ENCODE peak calls at places on chromosomes 4 and X, in seven cellular contexts. W, J, A, K, H, T and O are unnamed samples.

GRCh38 chr4:183903021-183903760 is 1.9 kb upstream of the STOX2 start:
- DNase-seq in W (no peak), J (no peak), A (no peak), K (no peak), H (no peak), T (no peak), O (no peak)

GRCh38 chr4:111040904-111041303 is 418.0 kb upstream of the PITX2 start:
- DNase-seq in W (no peak), J (no peak), A (no peak), K (no peak), H (no peak), T (no peak), O (no peak)

GRCh38 chrX:16526003-16526402 is 124.0 kb upstream of the S100G start:
- DNase-seq in W (no peak), J (no peak), A (no peak), K (no peak), H (no peak), T (no peak), O (no peak)

GRCh38 chrX:47499291-47499690 is 16.3 kb upstream of the ZNF41 start:
- DNase-seq in W (no peak), J (no peak), A (no peak), K (no peak), H (no peak), T (peak), O (no peak)

GRCh38 chr4:28443786-28444412 is 1583.3 kb downstream of the STIM2 start:
- DNase-seq in W (no peak), J (no peak), A (no peak), K (no peak), H (peak), T (peak), O (no peak)

GRCh38 chrX:53716328-53717088 is 30.0 kb upstream of the HUWE1 start:
- DNase-seq in W (no peak), J (no peak), A (peak), K (peak), H (no peak), T (peak), O (no peak)

GRCh38 chr4:161936625-161937133 is 227.1 kb downstream of the FSTL5 start:
- DNase-seq in W (no peak), J (no peak), A (no peak), K (no peak), H (no peak), T (peak), O (no peak)

GRCh38 chr4:92334716-92335350 is 31.1 kb downstream of the GRID2 start:
- DNase-seq in W (peak), J (no peak), A (no peak), K (no peak), H (no peak), T (no peak), O (no peak)

GRCh38 chrX:41759817-41760216 is 35.8 kb downstream of the GPR82 start:
- DNase-seq in W (no peak), J (no peak), A (peak), K (no peak), H (no peak), T (peak), O (peak)

GRCh38 chr4:105765690-105766407 is 57.3 kb downstream of the GSTCD start:
- DNase-seq in W (peak), J (no peak), A (no peak), K (no peak), H (no peak), T (peak), O (no peak)

GRCh38 chr4:83552924-83553323 is 17.0 kb downstream of the GPAT3 start:
- DNase-seq in W (no peak), J (no peak), A (no peak), K (no peak), H (no peak), T (peak), O (no peak)

GRCh38 chrX:11427082-11428033 is 134.1 kb downstream of the AMELX start:
- DNase-seq in W (peak), J (no peak), A (peak), K (no peak), H (peak), T (peak), O (peak)

GRCh38 chr4:17068885-17069284 is 170.4 kb upstream of the LDB2 start:
- DNase-seq in W (no peak), J (no peak), A (no peak), K (no peak), H (no peak), T (no peak), O (no peak)

GRCh38 chr4:37976991-37977470 is 16.8 kb downstream of the PTTG2 start:
- DNase-seq in W (peak), J (peak), A (peak), K (peak), H (peak), T (peak), O (peak)

GRCh38 chrX:40172169-40172979 is 74.6 kb upstream of the BCOR start:
- DNase-seq in W (peak), J (no peak), A (peak), K (no peak), H (peak), T (peak), O (no peak)

GRCh38 chr4:10164877-10165283 is 48.3 kb upstream of the WDR1 start:
- DNase-seq in W (no peak), J (no peak), A (peak), K (no peak), H (no peak), T (peak), O (peak)

GRCh38 chrX:134520860-134521390 is 61.0 kb downstream of the HPRT1 start:
- DNase-seq in W (peak), J (no peak), A (no peak), K (no peak), H (no peak), T (peak), O (peak)

GRCh38 chr4:8699479-8700145 is 107.0 kb downstream of the CPZ start:
- DNase-seq in W (no peak), J (no peak), A (no peak), K (no peak), H (no peak), T (no peak), O (no peak)

GRCh38 chr4:42119916-42120315 is 32.5 kb downstream of the BEND4 start:
- DNase-seq in W (no peak), J (no peak), A (no peak), K (no peak), H (no peak), T (no peak), O (no peak)

GRCh38 chrX:155888139-155888538 is 7.0 kb downstream of the VAMP7 start:
- DNase-seq in W (no peak), J (no peak), A (no peak), K (no peak), H (no peak), T (peak), O (no peak)

GRCh38 chr4:122960298-122960985 is 38.0 kb upstream of the NUDT6 start:
- DNase-seq in W (no peak), J (no peak), A (no peak), K (no peak), H (no peak), T (no peak), O (no peak)

GRCh38 chrX:135454816-135455215 is 33.1 kb downstream of the SMIM10L2A start:
- DNase-seq in W (peak), J (no peak), A (no peak), K (no peak), H (no peak), T (no peak), O (no peak)

GRCh38 chr4:86243750-86244149 is 116.1 kb downstream of the MAPK10 start:
- DNase-seq in W (no peak), J (no peak), A (no peak), K (no peak), H (no peak), T (peak), O (no peak)

GRCh38 chr4:64756016-64756415 is 346.8 kb upstream of the TECRL start:
- DNase-seq in W (no peak), J (no peak), A (no peak), K (no peak), H (no peak), T (peak), O (no peak)

GRCh38 chr4:77196866-77197265 is 39.9 kb downstream of the CCNG2 start:
- DNase-seq in W (no peak), J (no peak), A (peak), K (no peak), H (no peak), T (no peak), O (peak)

GRCh38 chr4:137310156-137310555 is 222.1 kb downstream of the PCDH18 start:
- DNase-seq in W (no peak), J (no peak), A (no peak), K (no peak), H (no peak), T (no peak), O (no peak)

GRCh38 chr4:150769235-150769634 is 187.3 kb downstream of the MAB21L2 start:
- DNase-seq in W (no peak), J (no peak), A (no peak), K (no peak), H (no peak), T (peak), O (no peak)

GRCh38 chrX:107710617-107711391 is 64.8 kb downstream of the TSC22D3 start:
- DNase-seq in W (peak), J (peak), A (peak), K (peak), H (no peak), T (peak), O (peak)

GRCh38 chr4:119493419-119493818 is 135.2 kb downstream of the PDE5A start:
- DNase-seq in W (no peak), J (no peak), A (no peak), K (no peak), H (no peak), T (peak), O (no peak)
- TF ChIP-seq CTCF in W (peak), J (peak), A (no peak), K (no peak), H (no peak), T (peak), O (no peak)

GRCh38 chr4:168028568-168028967 is 63.8 kb upstream of the ANXA10 start:
- DNase-seq in W (no peak), J (no peak), A (no peak), K (no peak), H (no peak), T (peak), O (no peak)
- TF ChIP-seq CTCF in W (no peak), J (no peak), A (no peak), K (no peak), H (no peak), T (peak), O (no peak)

GRCh38 chr4:120671538-120671937 is 251.0 kb downstream of the PRDM5 start:
- DNase-seq in W (no peak), J (no peak), A (no peak), K (no peak), H (no peak), T (no peak), O (no peak)

GRCh38 chr4:120673696-120674095 is 248.8 kb downstream of the PRDM5 start:
- DNase-seq in W (no peak), J (no peak), A (no peak), K (no peak), H (no peak), T (no peak), O (no peak)

GRCh38 chr4:120667102-120667501 is 255.4 kb downstream of the PRDM5 start:
- DNase-seq in W (no peak), J (no peak), A (no peak), K (no peak), H (no peak), T (no peak), O (no peak)

GRCh38 chr4:120672558-120673147 is 249.9 kb downstream of the PRDM5 start:
- DNase-seq in W (no peak), J (no peak), A (no peak), K (no peak), H (no peak), T (no peak), O (no peak)
- TF ChIP-seq CTCF in W (no peak), J (no peak), A (no peak), K (no peak), H (no peak), T (no peak), O (no peak)

DNA sequence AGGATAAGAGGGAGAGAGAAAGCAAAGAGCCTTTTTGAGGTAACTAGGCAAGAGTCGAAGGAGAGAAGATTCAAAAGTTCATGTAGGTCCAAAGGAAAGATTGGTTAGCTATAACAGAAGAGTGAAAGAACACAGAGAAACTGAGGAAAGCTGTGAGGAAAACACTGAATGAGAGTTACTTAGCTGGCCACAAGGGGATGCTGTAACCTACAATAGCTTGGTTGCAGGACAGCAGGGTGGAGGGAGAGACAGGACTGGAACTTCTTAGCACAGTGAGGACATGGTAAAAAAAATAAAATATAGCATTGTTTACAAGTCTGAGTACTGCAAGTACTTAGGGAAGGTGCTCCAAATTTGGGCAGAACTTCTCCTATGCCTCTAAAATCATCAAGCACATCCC is 48.3 kb downstream of the RAI2 start:
- DNase-seq in W (no peak), J (no peak), A (no peak), K (no peak), H (no peak), T (peak), O (no peak)
- TF ChIP-seq CTCF in W (peak), J (peak), A (no peak), K (no peak), H (peak), T (peak), O (peak)

DNA sequence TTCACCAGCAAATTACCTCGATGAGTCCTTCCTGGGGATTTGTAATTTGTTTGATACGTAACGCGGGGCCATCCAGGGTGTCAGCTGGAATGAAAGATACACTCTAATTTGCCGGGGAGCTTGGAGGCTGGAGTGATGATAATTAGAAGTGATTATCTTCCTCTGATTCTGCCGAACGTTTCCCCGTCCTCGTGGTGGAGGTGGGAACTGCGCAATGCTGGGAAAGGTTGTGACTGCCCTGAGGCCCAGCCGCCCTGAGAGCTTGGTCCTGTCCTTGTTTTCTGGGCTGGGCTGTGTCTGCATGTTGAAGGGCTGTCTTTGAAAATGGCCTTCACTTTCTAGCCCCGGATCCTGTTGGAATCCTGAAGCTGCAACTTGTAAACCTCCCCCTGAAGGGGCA is 48.0 kb downstream of the SORCS2 start:
- DNase-seq in W (no peak), J (no peak), A (no peak), K (no peak), H (no peak), T (no peak), O (no peak)
- TF ChIP-seq CTCF in W (no peak), J (no peak), A (no peak), K (no peak), H (no peak), T (no peak), O (no peak)

DNA sequence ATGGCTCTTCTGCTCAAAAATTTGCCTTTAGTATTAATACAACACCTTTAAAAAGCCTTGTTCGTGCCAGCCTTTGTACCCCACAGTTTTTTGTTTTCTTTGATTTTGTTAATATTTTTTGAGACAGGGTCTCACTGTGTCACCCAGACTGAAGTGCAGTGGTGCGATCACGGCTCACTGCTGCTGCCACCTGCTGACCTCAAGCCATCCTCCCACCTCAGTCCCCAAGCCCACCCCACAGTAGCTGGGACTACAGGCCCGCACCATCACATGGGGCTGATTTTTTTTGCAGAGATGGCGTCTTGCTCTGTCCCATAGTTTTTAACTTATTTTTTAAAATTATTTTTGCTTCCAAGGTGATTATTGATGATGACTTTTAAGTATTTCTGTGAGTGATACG is 134.0 kb downstream of the HTR2C start:
- DNase-seq in W (no peak), J (no peak), A (no peak), K (no peak), H (no peak), T (no peak), O (no peak)
- TF ChIP-seq CTCF in W (no peak), J (no peak), A (no peak), K (no peak), H (no peak), T (no peak), O (peak)

GRCh38 chrX:71906133-71906532 is 4.5 kb upstream of the NHSL2 start:
- DNase-seq in W (no peak), J (no peak), A (no peak), K (no peak), H (no peak), T (no peak), O (no peak)

GRCh38 chrX:71910526-71911022 is at the start of gene NHSL2:
- DNase-seq in W (peak), J (no peak), A (peak), K (peak), H (peak), T (no peak), O (peak)

GRCh38 chrX:71909956-71910355 is 689 bp upstream of the NHSL2 start:
- DNase-seq in W (peak), J (no peak), A (no peak), K (no peak), H (no peak), T (no peak), O (no peak)

GRCh38 chrX:71911023-71911730 is 532 bp downstream of the NHSL2 start:
- DNase-seq in W (no peak), J (no peak), A (peak), K (peak), H (peak), T (no peak), O (peak)

DNA sequence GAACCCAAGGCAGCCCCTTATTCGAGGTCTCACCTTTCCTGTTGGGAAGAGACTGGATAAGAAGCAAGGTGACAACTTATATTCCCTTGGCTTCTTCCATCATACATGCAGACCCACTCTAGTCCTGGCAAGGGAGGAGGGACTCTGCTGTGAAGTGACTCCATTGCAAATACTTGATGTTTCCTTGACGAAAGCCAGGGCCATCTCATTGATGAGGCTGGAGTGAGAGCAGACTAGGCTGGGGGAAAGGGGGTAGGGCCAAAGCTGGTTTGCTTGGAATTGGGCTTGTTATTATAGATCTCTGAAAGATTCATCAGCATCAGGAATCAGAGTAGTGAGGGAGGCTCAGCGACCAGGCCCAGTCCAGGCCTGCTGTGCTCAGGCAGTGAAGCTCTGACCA is 2.3 kb upstream of the NHSL2 start:
- DNase-seq in W (no peak), J (no peak), A (no peak), K (no peak), H (no peak), T (no peak), O (no peak)
- TF ChIP-seq CTCF in W (no peak), J (no peak), A (no peak), K (no peak), H (no peak), T (no peak), O (no peak)

GRCh38 chr4:34422472-34422871 is 1821.8 kb downstream of the ARAP2 start:
- DNase-seq in W (no peak), J (no peak), A (no peak), K (no peak), H (no peak), T (peak), O (no peak)
- TF ChIP-seq CTCF in W (no peak), J (no peak), A (no peak), K (no peak), H (no peak), T (peak), O (no peak)

DNA sequence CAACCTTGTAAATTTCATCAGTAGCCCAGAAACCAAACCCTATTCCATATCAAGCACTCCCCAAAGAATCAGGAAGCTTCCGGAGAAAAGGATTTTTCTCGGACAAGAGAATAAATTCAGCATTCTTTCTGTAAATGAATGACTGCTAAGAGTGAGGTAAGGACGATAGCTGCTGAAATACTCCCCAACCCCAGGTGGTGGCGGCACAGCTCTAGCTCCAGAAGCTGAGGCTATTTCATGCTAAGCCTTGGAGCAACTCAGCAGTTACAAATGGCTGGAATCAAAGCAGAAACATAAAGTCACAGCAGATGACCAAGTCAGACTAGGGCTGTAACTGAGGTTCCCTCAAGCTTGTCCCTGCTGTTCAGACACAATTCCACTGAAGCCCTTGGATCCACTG is 13.9 kb upstream of the PCDH19 start:
- DNase-seq in W (no peak), J (no peak), A (no peak), K (no peak), H (no peak), T (peak), O (no peak)
- TF ChIP-seq CTCF in W (no peak), J (no peak), A (no peak), K (no peak), H (no peak), T (peak), O (no peak)